ENCODE peak calls at places on chromosomes 1 and 21, in seven cellular contexts. Q, G, F, U, R, X and J are unnamed samples.

GRCh38 chr21:18170221-18170620 is 74.4 kb upstream of the CHODL start:
- DNase-seq in U (no peak), R (no peak), G (no peak), F (no peak), X (no peak), Q (no peak), J (no peak)

GRCh38 chr1:206480211-206480610 is 9.9 kb downstream of the IKBKE start:
- DNase-seq in G (no peak), R (no peak), U (no peak), F (no peak), X (no peak), Q (no peak), J (no peak)

GRCh38 chr1:159752135-159752580 is 28.6 kb upstream of the DUSP23 start:
- DNase-seq in X (no peak), Q (no peak), G (no peak), U (no peak), F (peak; percentile 21), R (no peak), J (no peak)

GRCh38 chr1:5111581-5111980 is 457.2 kb downstream of the AJAP1 start:
- DNase-seq in G (no peak), Q (no peak), X (no peak), R (no peak), F (no peak), U (no peak), J (no peak)

GRCh38 chr1:41507152-41507720 is 22.8 kb upstream of the EDN2 start:
- DNase-seq in Q (no peak), F (no peak), G (no peak), X (no peak), U (no peak), R (no peak), J (no peak)

GRCh38 chr1:206890125-206890637 is 7.1 kb upstream of the IL24 start:
- DNase-seq in G (no peak), U (no peak), X (no peak), Q (no peak), R (no peak), F (no peak), J (peak; percentile 74)

GRCh38 chr21:35257413-35257812 is 208.3 kb upstream of the RUNX1 start:
- DNase-seq in G (no peak), U (no peak), F (no peak), X (no peak), Q (peak; percentile 68), R (no peak), J (no peak)

GRCh38 chr1:12244078-12244477 is 14.2 kb downstream of the VPS13D start:
- DNase-seq in U (peak; percentile 63), Q (no peak), G (no peak), X (peak; percentile 37), R (no peak), F (no peak), J (no peak)

GRCh38 chr1:82161651-82162238 is 361.0 kb downstream of the ADGRL2 start:
- DNase-seq in Q (no peak), F (no peak), X (no peak), G (no peak), U (no peak), R (no peak), J (no peak)

GRCh38 chr1:184986250-184986649 is 11.9 kb upstream of the NIBAN1 start:
- DNase-seq in X (no peak), G (no peak), Q (no peak), R (no peak), U (no peak), F (no peak), J (no peak)

GRCh38 chr21:46397211-46397905 is 61.3 kb upstream of the DIP2A start:
- DNase-seq in F (no peak), U (no peak), Q (no peak), R (no peak), G (no peak), X (no peak), J (no peak)

GRCh38 chr1:70499695-70500094 is 88.6 kb downstream of the CTH start:
- DNase-seq in R (no peak), X (no peak), G (no peak), U (no peak), Q (no peak), F (no peak), J (no peak)

GRCh38 chr1:115924730-115925129 is 51.6 kb upstream of the SLC22A15 start:
- DNase-seq in R (no peak), Q (no peak), U (no peak), G (peak; percentile 2), F (no peak), X (no peak), J (peak; percentile 73)

GRCh38 chr1:33148615-33149014 is 33.2 kb downstream of the TRIM62 start:
- DNase-seq in X (no peak), R (no peak), U (no peak), Q (no peak), F (no peak), G (no peak), J (no peak)

GRCh38 chr1:60935599-60935990 is 146.8 kb upstream of the NFIA start:
- DNase-seq in X (no peak), F (no peak), U (no peak), Q (no peak), R (no peak), G (no peak), J (no peak)

GRCh38 chr1:30984991-30985503 is 76.5 kb upstream of the SDC3 start:
- DNase-seq in U (no peak), R (no peak), Q (no peak), F (no peak), G (no peak), X (no peak), J (no peak)

GRCh38 chr1:30984167-30984870 is 75.8 kb upstream of the SDC3 start:
- DNase-seq in G (no peak), Q (no peak), R (no peak), X (no peak), F (no peak), U (no peak), J (no peak)

GRCh38 chr1:30982431-30982830 is 73.9 kb upstream of the SDC3 start:
- DNase-seq in X (no peak), R (no peak), G (no peak), Q (no peak), F (no peak), U (no peak), J (no peak)

GRCh38 chr1:30981172-30981571 is 72.6 kb upstream of the SDC3 start:
- DNase-seq in X (no peak), R (no peak), F (no peak), Q (no peak), U (no peak), G (no peak), J (no peak)

GRCh38 chr1:30982937-30983336 is 74.4 kb upstream of the SDC3 start:
- DNase-seq in F (no peak), G (no peak), U (no peak), R (no peak), X (no peak), Q (no peak), J (no peak)
- H3K4me3 ChIP-seq in F (no peak overlapping the region), G (no peak overlapping the region), U (no peak overlapping the region), R (no peak overlapping the region), X (no peak overlapping the region), Q (no peak overlapping the region), J (no peak overlapping the region)

GRCh38 chr1:20183876-20184275 is 2.0 kb upstream of the UBXN10 start:
- DNase-seq in G (no peak), U (no peak), X (peak; percentile 43), R (no peak), Q (no peak), F (peak; percentile 35), J (no peak)
- TF ChIP-seq YY1 in G (no peak), U (no peak), X (no peak), R (no peak), Q (no peak), F (no peak), J (no peak)

GRCh38 chr21:43866659-43867331 is 1.8 kb downstream of the AGPAT3 start:
- DNase-seq in G (no peak), X (no peak), F (peak; percentile 88), Q (no peak), U (peak; percentile 58), R (peak; percentile 50), J (no peak)

GRCh38 chr21:43866233-43866632 is 1.2 kb downstream of the AGPAT3 start:
- DNase-seq in U (peak; percentile 43), F (no peak), X (peak; percentile 83), G (no peak), R (no peak), Q (no peak), J (no peak)

GRCh38 chr21:43868461-43868860 is 3.4 kb downstream of the AGPAT3 start:
- DNase-seq in U (no peak), R (no peak), F (no peak), G (no peak), X (no peak), Q (no peak), J (no peak)

GRCh38 chr21:43867936-43868335 is 2.9 kb downstream of the AGPAT3 start:
- DNase-seq in F (peak; percentile 87), X (no peak), R (no peak), G (no peak), U (no peak), Q (no peak), J (no peak)

GRCh38 chr21:43867332-43867703 is 2.3 kb downstream of the AGPAT3 start:
- DNase-seq in R (no peak), X (no peak), U (no peak), Q (no peak), G (no peak), F (no peak), J (no peak)
- H3K4me3 ChIP-seq in R (peak overlapping the region; percentile 75), X (no peak overlapping the region), U (no peak overlapping the region), Q (no peak overlapping the region), G (no peak overlapping the region), F (peak overlapping the region; percentile 87), J (no peak overlapping the region)

GRCh38 chr1:201088395-201088794 is 23.8 kb downstream of the CACNA1S start:
- DNase-seq in Q (no peak), X (no peak), R (no peak), F (no peak), G (no peak), U (no peak), J (no peak)

GRCh38 chr1:201085902-201086735 is 26.1 kb downstream of the CACNA1S start:
- DNase-seq in F (peak; percentile 36), U (peak; percentile 73), R (no peak), Q (peak; percentile 51), X (peak; percentile 60), G (peak; percentile 25), J (peak; percentile 64)

GRCh38 chr1:201080135-201080534 is 32.1 kb downstream of the CACNA1S start:
- DNase-seq in F (no peak), X (no peak), Q (no peak), G (no peak), U (peak; percentile 53), R (no peak), J (no peak)

GRCh38 chr1:201088901-201089525 is 23.2 kb downstream of the CACNA1S start:
- DNase-seq in Q (no peak), U (no peak), F (no peak), R (no peak), G (no peak), X (no peak), J (no peak)

GRCh38 chr1:201084171-201084766 is 28.0 kb downstream of the CACNA1S start:
- DNase-seq in U (no peak), F (no peak), X (no peak), Q (no peak), G (no peak), R (no peak), J (no peak)
- TF ChIP-seq YY1 in U (no peak), F (no peak), X (no peak), Q (no peak), G (no peak), R (no peak), J (no peak)